ENCODE peak calls at places on chromosomes 5 and 9, in seven cellular contexts. E, B, M, V, A, L and Y are unnamed samples. For H3K9me3, the result is how much of the 10 kb centered on the place peaks cover.

GRCh38 chr9:116318463-116319271 is 165.1 kb downstream of the PAPPA start:
- DNase-seq in E (no peak), B (peak), M (peak), V (peak), A (no peak), L (no peak), Y (no peak)

GRCh38 chr9:82670000-82670399 is 392.9 kb downstream of the RASEF start:
- DNase-seq in E (no peak), B (no peak), M (no peak), V (no peak), A (no peak), L (no peak), Y (no peak)

GRCh38 chr5:114407783-114408182 is 45.9 kb downstream of the KCNN2 start:
- DNase-seq in E (no peak), B (no peak), M (no peak), V (no peak), A (no peak), L (no peak), Y (no peak)

GRCh38 chr5:96327728-96328127 is 105.3 kb downstream of the PCSK1 start:
- DNase-seq in E (no peak), B (no peak), M (no peak), V (no peak), A (no peak), L (no peak), Y (no peak)

GRCh38 chr5:172909931-172910502 is 49.2 kb upstream of the RPL26L1 start:
- DNase-seq in E (no peak), B (no peak), M (no peak), V (peak), A (no peak), L (no peak), Y (no peak)

GRCh38 chr9:130429831-130430230 is 14.9 kb upstream of the ASS1 start:
- DNase-seq in E (no peak), B (no peak), M (no peak), V (no peak), A (no peak), L (no peak), Y (no peak)

GRCh38 chr5:59709833-59710232 is 183.7 kb downstream of the PDE4D start:
- DNase-seq in E (no peak), B (no peak), M (no peak), V (peak), A (no peak), L (no peak), Y (peak)

GRCh38 chr5:91468643-91469422 is 85.7 kb upstream of the ARRDC3 start:
- DNase-seq in E (no peak), B (no peak), M (no peak), V (peak), A (no peak), L (no peak), Y (no peak)

GRCh38 chr9:123893146-123893545 is 36.8 kb downstream of the DENND1A start:
- DNase-seq in E (no peak), B (no peak), M (no peak), V (no peak), A (peak), L (no peak), Y (no peak)

GRCh38 chr5:3027866-3028635 is 276.6 kb upstream of the IRX2 start:
- DNase-seq in E (no peak), B (no peak), M (no peak), V (no peak), A (no peak), L (no peak), Y (no peak)

GRCh38 chr5:3026099-3026498 is 274.6 kb upstream of the IRX2 start:
- DNase-seq in E (no peak), B (no peak), M (no peak), V (no peak), A (no peak), L (no peak), Y (no peak)

GRCh38 chr5:3025392-3025791 is 273.9 kb upstream of the IRX2 start:
- DNase-seq in E (no peak), B (no peak), M (no peak), V (no peak), A (no peak), L (no peak), Y (no peak)

GRCh38 chr5:3026651-3027050 is 275.2 kb upstream of the IRX2 start:
- DNase-seq in E (no peak), B (no peak), M (no peak), V (no peak), A (no peak), L (no peak), Y (no peak)

DNA sequence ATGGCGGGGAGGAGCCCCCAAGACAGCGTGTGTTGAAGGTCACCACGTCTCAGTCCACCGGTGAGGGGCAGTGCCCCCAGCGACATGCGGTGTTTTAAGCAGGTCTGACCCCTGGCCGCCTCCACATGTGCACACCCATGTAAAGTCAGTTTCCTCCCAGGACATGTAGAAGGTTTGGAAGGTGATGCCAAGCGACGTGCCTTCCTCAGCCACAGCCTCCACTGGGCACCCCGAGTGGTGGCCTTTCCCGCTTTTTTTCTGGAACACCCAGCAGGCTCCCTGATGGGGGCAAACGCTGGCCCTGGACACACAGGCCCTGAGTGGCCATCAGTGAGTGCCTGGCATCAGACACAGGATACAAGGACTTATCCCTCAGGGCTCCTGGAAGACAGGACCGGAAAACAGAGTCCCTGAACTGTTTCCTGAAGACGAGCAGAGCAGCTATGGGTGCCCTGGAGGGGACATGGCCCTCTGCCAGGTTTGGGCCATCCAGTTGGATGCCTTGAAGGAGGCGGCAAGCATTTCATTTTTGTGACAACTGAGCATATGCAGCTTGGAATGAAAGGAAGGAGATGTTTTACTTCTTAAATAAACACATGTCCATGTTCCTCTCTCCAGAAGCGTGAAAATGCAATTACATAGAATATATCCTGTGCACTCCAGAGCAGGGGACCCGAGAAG is 275.8 kb upstream of the IRX2 start:
- DNase-seq in E (no peak), B (no peak), M (no peak), V (no peak), A (no peak), L (no peak), Y (no peak)
- H3K9me3 ChIP-seq in E (under half), B (under half), M (under half), V (under half), A (under half), L (under half), Y (under half)

GRCh38 chr9:135075234-135076142 is 12.0 kb upstream of the OLFM1 start:
- DNase-seq in E (no peak), B (peak), M (peak), V (peak), A (no peak), L (no peak), Y (no peak)
- H3K4me3 ChIP-seq in E (no peak), B (peak), M (peak), V (no peak), A (peak), L (no peak), Y (peak)

DNA sequence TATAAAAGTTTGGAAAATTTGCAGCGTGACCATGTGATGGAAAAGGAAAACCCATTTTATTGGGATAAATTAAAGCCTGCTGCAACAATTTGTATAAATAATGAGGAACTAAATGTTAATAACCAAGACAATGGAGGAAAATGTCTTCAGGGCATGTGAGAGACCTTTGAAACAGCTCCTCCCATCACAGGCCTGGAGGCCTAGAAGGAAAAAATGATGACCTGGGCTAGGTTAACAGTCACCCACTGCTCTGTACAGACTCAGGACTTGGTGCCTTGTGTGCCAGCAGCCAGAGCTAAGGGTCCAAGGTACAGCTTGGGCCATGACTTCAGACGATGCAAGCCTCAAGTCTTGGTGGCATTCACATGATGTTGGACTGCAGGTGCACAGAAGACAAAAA is 22.0 kb upstream of the UGT3A1 start:
- DNase-seq in E (no peak), B (no peak), M (no peak), V (no peak), A (no peak), L (no peak), Y (no peak)
- H3K9me3 ChIP-seq in E (under half), B (under half), M (under half), V (under half), A (under half), L (half or more), Y (under half)

DNA sequence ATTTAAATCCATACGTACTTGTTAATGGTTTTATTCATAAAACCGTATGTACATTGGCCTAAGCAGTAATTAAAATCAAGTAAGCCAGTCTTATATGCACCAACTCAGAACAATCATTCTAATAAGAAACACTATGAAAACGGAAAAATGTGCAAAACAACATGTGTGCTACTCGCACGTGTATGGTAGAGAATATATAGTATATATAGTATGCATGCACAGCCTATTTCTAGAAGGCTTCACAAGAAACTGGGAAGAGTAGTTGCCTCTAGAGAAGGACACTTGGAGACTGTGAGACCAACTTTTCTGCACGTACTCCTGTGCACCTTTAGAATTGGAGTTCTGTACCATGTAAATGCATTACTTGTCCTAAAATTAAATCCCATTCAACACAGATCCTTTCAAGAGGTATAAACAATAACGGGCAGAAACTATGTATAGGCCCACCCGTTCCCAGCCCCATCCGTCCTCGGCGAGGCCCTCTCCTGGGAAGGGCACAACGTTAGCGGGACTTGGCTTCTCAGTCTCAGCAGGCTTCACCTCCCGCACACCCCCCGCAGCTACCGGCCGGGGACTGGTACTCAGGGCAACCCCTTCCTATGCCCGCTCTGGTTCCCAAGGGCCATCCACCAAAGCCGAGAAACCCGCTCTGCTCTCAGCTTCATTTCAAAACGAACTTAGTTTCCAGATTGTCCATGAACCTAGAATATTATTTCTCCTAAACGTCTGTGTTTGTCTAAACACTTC is 2.0 kb downstream of the CDC14B start:
- DNase-seq in E (no peak), B (no peak), M (no peak), V (no peak), A (no peak), L (no peak), Y (no peak)
- H3K4me3 ChIP-seq in E (no peak), B (no peak), M (no peak), V (peak), A (peak), L (peak), Y (no peak)

GRCh38 chr5:3220201-3220600 is 375.4 kb upstream of the IRX1 start:
- DNase-seq in E (no peak), B (no peak), M (no peak), V (no peak), A (no peak), L (no peak), Y (no peak)
- H3K9me3 ChIP-seq in E (under half), B (under half), M (under half), V (under half), A (under half), L (under half), Y (under half)

GRCh38 chr5:79448336-79448735 is 65.6 kb downstream of the HOMER1 start:
- DNase-seq in E (no peak), B (no peak), M (no peak), V (peak), A (no peak), L (no peak), Y (no peak)

GRCh38 chr5:79456449-79456848 is 57.5 kb downstream of the HOMER1 start:
- DNase-seq in E (no peak), B (no peak), M (no peak), V (peak), A (no peak), L (no peak), Y (no peak)

GRCh38 chr5:79456890-79457583 is 56.9 kb downstream of the HOMER1 start:
- DNase-seq in E (no peak), B (no peak), M (no peak), V (no peak), A (no peak), L (no peak), Y (no peak)

GRCh38 chr5:79459626-79460025 is 54.3 kb downstream of the HOMER1 start:
- DNase-seq in E (no peak), B (no peak), M (no peak), V (no peak), A (no peak), L (no peak), Y (no peak)

GRCh38 chr5:79454043-79454442 is 59.9 kb downstream of the HOMER1 start:
- DNase-seq in E (no peak), B (no peak), M (no peak), V (no peak), A (no peak), L (no peak), Y (no peak)
- H3K4me3 ChIP-seq in E (no peak), B (no peak), M (no peak), V (no peak), A (no peak), L (no peak), Y (no peak)